ENCODE peak calls at places on chromosomes 11 and 22, in eight cellular contexts. U, D, N, V, P, K, O and X are unnamed samples.

GRCh38 chr11:126115253-126115540 is 52.5 kb upstream of the CDON start:
- DNase-seq in P (peak; percentile 64), K (peak; percentile 72), D (peak; percentile 95), U (no peak), N (no peak), V (no peak), O (peak; percentile 71), X (peak; percentile 92)

GRCh38 chr22:36027579-36027959 is 1.1 kb downstream of the RBFOX2 start:
- DNase-seq in D (peak; percentile 67), U (peak; percentile 13), V (no peak), K (no peak), O (peak; percentile 14), P (no peak), N (no peak), X (peak; percentile 21)

GRCh38 chr11:18203723-18204122 is 31.1 kb downstream of the MRGPRX4 start:
- DNase-seq in D (no peak), V (peak; percentile 14), N (no peak), U (peak; percentile 65), P (no peak), O (no peak), K (peak; percentile 5), X (no peak)

GRCh38 chr11:132674161-132674560 is 858.1 kb downstream of the OPCML start:
- DNase-seq in D (no peak), U (no peak), P (no peak), K (peak; percentile 53), O (no peak), N (no peak), V (no peak), X (no peak)

GRCh38 chr11:74739546-74740270 is 8.5 kb upstream of the CHRDL2 start:
- DNase-seq in U (peak; percentile 87), N (peak; percentile 41), K (peak; percentile 64), D (no peak), V (peak; percentile 73), O (peak; percentile 45), P (peak; percentile 50), X (peak; percentile 68)

GRCh38 chr22:36644333-36644757 is 59.2 kb downstream of the CACNG2 start:
- DNase-seq in U (peak; percentile 20), K (peak; percentile 85), D (no peak), N (peak; percentile 77), P (peak; percentile 64), O (no peak), V (peak; percentile 92), X (no peak)

GRCh38 chr22:49555526-49555925 is 272.1 kb downstream of the BRD1 start:
- DNase-seq in K (no peak), N (no peak), O (peak; percentile 3), U (no peak), P (no peak), V (no peak), D (peak; percentile 53), X (no peak)

GRCh38 chr11:12269104-12269441 is 108.3 kb upstream of the PARVA start:
- DNase-seq in O (no peak), V (peak; percentile 68), U (no peak), K (peak; percentile 55), N (no peak), P (no peak), D (peak; percentile 80), X (no peak)

GRCh38 chr11:26929806-26930517 is 64.0 kb upstream of the FIBIN start:
- DNase-seq in K (no peak), V (no peak), P (no peak), O (no peak), D (no peak), U (no peak), N (no peak), X (no peak)

GRCh38 chr11:113022267-113022666 is 61.0 kb downstream of the NCAM1 start:
- DNase-seq in D (no peak), K (no peak), P (no peak), V (no peak), N (no peak), U (no peak), O (no peak), X (no peak)

GRCh38 chr22:35051791-35052190 is 14.2 kb upstream of the ISX start:
- DNase-seq in D (no peak), K (no peak), N (no peak), O (no peak), V (no peak), P (no peak), U (no peak), X (no peak)

GRCh38 chr11:60265373-60266214 is 14.9 kb upstream of the MS4A4A start:
- DNase-seq in K (peak; percentile 83), N (no peak), O (no peak), P (no peak), V (peak; percentile 7), U (peak; percentile 28), D (no peak), X (no peak)

GRCh38 chr11:17277024-17277584 is 565 bp downstream of the NUCB2 start:
- DNase-seq in K (peak; percentile 64), O (no peak), D (peak; percentile 77), P (no peak), U (peak; percentile 34), V (peak; percentile 63), N (no peak), X (no peak)

GRCh38 chr11:1234771-1235614 is 12.1 kb downstream of the MUC5B start:
- DNase-seq in P (no peak), V (no peak), N (no peak), K (no peak), U (no peak), O (peak; percentile 7), D (peak; percentile 48), X (peak; percentile 10)

GRCh38 chr11:476416-476815 is 26.3 kb downstream of the PTDSS2 start:
- DNase-seq in D (no peak), V (no peak), O (no peak), K (no peak), U (no peak), P (no peak), N (no peak), X (no peak)

GRCh38 chr22:32619614-32620426 is 145.2 kb downstream of the FBXO7 start:
- DNase-seq in D (peak; percentile 78), P (peak; percentile 25), U (no peak), N (peak; percentile 54), O (no peak), V (peak; percentile 89), K (no peak), X (no peak)

GRCh38 chr11:58742981-58743880 is 11.5 kb upstream of the GLYAT start:
- DNase-seq in K (no peak), O (no peak), U (no peak), N (no peak), D (no peak), P (no peak), V (no peak), X (no peak)

GRCh38 chr11:69977951-69978350 is 100.2 kb upstream of the ANO1 start:
- DNase-seq in K (no peak), V (no peak), U (no peak), N (no peak), P (no peak), O (no peak), D (no peak), X (no peak)

GRCh38 chr11:27183672-27184457 is 143.2 kb downstream of the BBOX1 start:
- DNase-seq in O (peak; percentile 56), K (peak; percentile 66), P (peak; percentile 69), D (peak; percentile 74), V (peak; percentile 72), N (peak; percentile 53), U (peak; percentile 33), X (no peak)

GRCh38 chr22:38124236-38124974 is 13.9 kb upstream of the BAIAP2L2 start:
- DNase-seq in K (no peak), D (no peak), V (no peak), P (no peak), O (no peak), U (no peak), N (no peak), X (no peak)

GRCh38 chr11:44066732-44067131 is 662 bp downstream of the ACCS start:
- DNase-seq in P (peak; percentile 19), N (no peak), V (peak; percentile 69), O (peak; percentile 39), D (peak; percentile 66), U (no peak), K (peak; percentile 86), X (no peak)

GRCh38 chr11:75836422-75836821 is 21.4 kb downstream of the UVRAG start:
- DNase-seq in U (no peak), P (no peak), N (no peak), D (no peak), K (no peak), O (no peak), V (no peak), X (no peak)

GRCh38 chr11:99418927-99419707 is 398.4 kb downstream of the CNTN5 start:
- DNase-seq in U (no peak), K (no peak), D (no peak), N (no peak), P (no peak), V (no peak), O (no peak), X (no peak)
- H3K4me1 ChIP-seq in U (no peaks in the 10 kb centered on the region), K (no peaks in the 10 kb centered on the region), D (no peaks in the 10 kb centered on the region), N (no peaks in the 10 kb centered on the region), P (no peaks in the 10 kb centered on the region), V (no peaks in the 10 kb centered on the region), O (no peaks in the 10 kb centered on the region), X (no peaks in the 10 kb centered on the region)

GRCh38 chr22:39471421-39472141 is 14.8 kb downstream of the MGAT3 start:
- DNase-seq in V (peak; percentile 51), N (no peak), K (peak; percentile 8), U (no peak), O (peak; percentile 34), P (no peak), D (no peak), X (no peak)
- H3K4me3 ChIP-seq in V (no peak overlapping the region), N (no peak overlapping the region), K (no peak overlapping the region), U (no peak overlapping the region), O (no peak overlapping the region), P (no peak overlapping the region), D (no peak overlapping the region), X (no peak overlapping the region)

DNA sequence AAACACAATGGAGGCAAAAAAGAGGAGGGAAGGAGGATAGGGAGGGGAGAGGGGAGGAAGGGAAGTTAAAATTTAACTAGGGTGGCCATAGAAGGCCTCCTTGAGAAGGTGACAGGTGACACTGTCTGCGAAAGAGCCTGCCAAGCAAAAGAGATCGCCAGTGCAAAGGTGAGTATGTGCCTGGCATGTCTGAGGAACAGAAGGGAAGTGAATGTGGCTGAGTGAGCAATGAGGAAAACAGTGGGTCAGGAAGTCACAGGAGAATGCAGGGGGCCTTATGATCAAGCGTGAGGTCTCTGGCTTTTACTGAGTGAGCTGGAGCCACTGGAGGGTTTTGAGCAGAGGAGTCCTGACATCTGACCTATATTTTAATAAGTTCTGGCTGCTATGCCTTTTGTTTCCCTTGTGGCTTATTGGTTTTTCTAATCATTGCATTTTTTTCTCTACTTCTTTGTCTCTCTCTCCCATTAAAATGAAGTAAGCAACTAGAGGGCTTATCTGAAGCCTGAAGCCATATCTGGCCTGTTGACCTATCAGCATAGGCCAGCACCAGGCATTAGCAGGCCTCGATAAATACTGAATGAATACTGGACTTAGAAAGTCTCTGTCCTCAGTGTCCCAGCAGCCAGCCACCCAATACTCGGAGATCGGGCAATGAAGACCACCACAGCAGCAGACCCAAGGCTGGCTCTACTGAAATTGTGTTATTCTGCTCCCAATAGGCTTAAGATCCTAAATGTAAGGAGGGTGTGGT is 5.6 kb downstream of the AP1B1 start:
- DNase-seq in N (peak; percentile 15), K (peak; percentile 58), V (no peak), D (no peak), P (peak; percentile 69), O (peak; percentile 67), U (no peak), X (no peak)
- H3K4me1 ChIP-seq in N (peaks cover 6% of the 10 kb centered on the region), K (peaks cover 39% of the 10 kb centered on the region), V (peaks cover 4% of the 10 kb centered on the region), D (peaks cover 11% of the 10 kb centered on the region), P (peaks cover 100% of the 10 kb centered on the region), O (peaks cover 34% of the 10 kb centered on the region), U (peaks cover 18% of the 10 kb centered on the region), X (peaks cover 6% of the 10 kb centered on the region)

DNA sequence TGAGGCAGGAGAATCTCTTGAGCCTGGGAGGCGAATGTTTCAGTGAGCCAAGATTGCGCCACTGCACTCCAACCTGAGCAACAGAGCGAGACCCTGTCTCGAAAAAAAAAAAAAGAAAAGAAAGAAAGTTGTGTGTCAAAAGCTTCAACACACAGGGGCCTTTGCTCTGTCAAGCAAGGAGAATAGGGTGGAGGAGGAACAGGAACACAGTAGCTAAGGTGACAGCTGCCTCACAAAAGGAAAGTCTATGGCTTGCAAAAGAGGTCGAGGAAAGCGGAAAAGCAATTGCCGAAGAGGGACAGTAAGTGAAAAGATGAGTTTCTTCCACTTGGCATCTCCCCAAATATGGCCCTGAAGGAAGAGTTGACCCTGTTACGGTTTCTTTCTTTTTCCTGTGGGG is 26.5 kb upstream of the TMA7B start:
- DNase-seq in K (no peak), N (no peak), D (no peak), U (no peak), O (no peak), V (no peak), P (no peak), X (no peak)
- H3K4me3 ChIP-seq in K (no peak overlapping the region), N (no peak overlapping the region), D (no peak overlapping the region), U (no peak overlapping the region), O (no peak overlapping the region), V (no peak overlapping the region), P (no peak overlapping the region), X (no peak overlapping the region)